ENCODE peak calls at places on chromosomes 7 and 10, in six cellular contexts. R is aorta, Z is testis, S is lung, K is right cardiac atrium, Y is small intestine. D is an unnamed sample. For H3K9me3, the result is how much of the 10 kb centered on the place peaks cover.

GRCh38 chr10:103791291-103791690 is 64.1 kb downstream of the SH3PXD2A start:
- DNase-seq in R (peak), Z (no peak), S (no peak), K (no peak), Y (no peak), D (no peak)

GRCh38 chr10:35412900-35413491 is 76.7 kb downstream of the CCNY start:
- DNase-seq in R (no peak), Z (no peak), S (no peak), K (no peak), Y (no peak), D (no peak)

GRCh38 chr7:28595081-28595480 is 182.8 kb downstream of the CREB5 start:
- DNase-seq in R (no peak), Z (no peak), S (no peak), K (no peak), Y (no peak), D (no peak)

GRCh38 chr10:86218842-86219241 is 147.8 kb downstream of the GRID1 start:
- DNase-seq in R (peak), Z (no peak), S (no peak), K (no peak), Y (no peak), D (no peak)

GRCh38 chr7:151176401-151176800 is 8.9 kb upstream of the GBX1 start:
- DNase-seq in R (no peak), Z (no peak), S (no peak), K (no peak), Y (no peak), D (no peak)

GRCh38 chr10:112969542-112969941 is 19.5 kb downstream of the TCF7L2 start:
- DNase-seq in R (no peak), Z (no peak), S (no peak), K (no peak), Y (peak), D (no peak)

GRCh38 chr10:123930340-123931001 is 38.9 kb upstream of the CPXM2 start:
- DNase-seq in R (peak), Z (peak), S (no peak), K (no peak), Y (no peak), D (no peak)

GRCh38 chr10:86306628-86307278 is 59.8 kb downstream of the GRID1 start:
- DNase-seq in R (no peak), Z (peak), S (no peak), K (no peak), Y (no peak), D (no peak)

GRCh38 chr7:139502226-139502625 is 18.8 kb upstream of the KLRG2 start:
- DNase-seq in R (no peak), Z (no peak), S (no peak), K (no peak), Y (no peak), D (no peak)

GRCh38 chr7:117869374-117869773 is 3.9 kb downstream of the CTTNBP2 start:
- DNase-seq in R (no peak), Z (no peak), S (no peak), K (no peak), Y (no peak), D (no peak)

GRCh38 chr7:77222819-77223218 is 23.2 kb upstream of the FGL2 start:
- DNase-seq in R (no peak), Z (no peak), S (no peak), K (no peak), Y (no peak), D (no peak)

GRCh38 chr7:77223261-77223660 is 23.6 kb upstream of the FGL2 start:
- DNase-seq in R (no peak), Z (no peak), S (no peak), K (no peak), Y (no peak), D (no peak)

GRCh38 chr7:77222065-77222464 is 22.4 kb upstream of the FGL2 start:
- DNase-seq in R (no peak), Z (no peak), S (no peak), K (no peak), Y (no peak), D (no peak)

DNA sequence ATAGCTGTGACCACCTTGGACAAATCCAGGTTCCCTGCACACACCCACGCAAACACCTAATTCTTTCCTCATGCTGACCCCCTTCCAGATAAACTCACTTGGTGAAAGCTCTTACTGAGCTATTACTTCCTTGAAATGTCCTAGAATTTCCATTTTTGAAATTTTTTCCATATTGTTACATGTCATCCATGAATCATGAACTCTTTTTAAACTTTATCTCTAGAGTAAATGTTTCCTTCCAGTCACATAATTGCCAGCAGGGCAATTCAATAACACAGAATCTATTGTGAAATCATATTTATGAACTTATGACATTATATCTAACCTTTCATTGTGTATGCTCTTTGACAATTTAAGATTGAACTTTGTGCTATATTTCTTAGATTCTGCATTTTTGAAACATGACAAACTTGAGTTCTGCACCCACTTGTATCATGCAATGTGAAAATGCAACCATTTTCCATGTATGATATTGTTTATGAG is 26.8 kb upstream of the FGL2 start:
- DNase-seq in R (no peak), Z (no peak), S (no peak), K (no peak), Y (peak), D (no peak)
- H3K9me3 ChIP-seq in R (under half), Z (under half), S (under half), K (under half), Y (under half), D (under half)

GRCh38 chr7:100063376-100063775 is 13.8 kb downstream of the ZSCAN21 start:
- DNase-seq in R (no peak), Z (no peak), S (no peak), K (no peak), Y (no peak), D (no peak)

GRCh38 chr7:100064162-100064561 is 14.6 kb downstream of the ZSCAN21 start:
- DNase-seq in R (no peak), Z (no peak), S (no peak), K (no peak), Y (no peak), D (no peak)

GRCh38 chr7:100065452-100066186 is 15.9 kb downstream of the ZNF3 start:
- DNase-seq in R (no peak), Z (no peak), S (no peak), K (no peak), Y (no peak), D (no peak)

GRCh38 chr7:100069991-100070390 is 11.5 kb downstream of the ZNF3 start:
- DNase-seq in R (no peak), Z (no peak), S (no peak), K (no peak), Y (no peak), D (no peak)

DNA sequence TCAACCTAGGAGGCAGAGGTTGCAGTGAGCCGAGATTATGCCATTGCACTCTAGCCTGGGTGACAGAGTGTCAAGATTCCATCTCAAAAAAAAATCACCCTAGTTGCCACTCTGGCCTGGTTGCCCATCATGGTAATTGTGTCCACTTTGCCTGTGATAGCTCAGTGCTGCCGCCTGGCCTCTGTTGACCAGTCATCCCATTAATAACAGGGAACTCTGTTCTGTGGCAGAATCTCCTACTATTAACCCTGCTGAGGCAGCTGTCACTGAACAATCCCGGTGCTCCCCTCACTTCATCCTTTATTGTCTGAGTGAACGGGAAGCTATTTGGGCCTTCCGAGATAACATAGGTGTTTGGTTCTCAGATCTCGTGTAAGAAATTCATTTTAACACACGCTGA is 14.6 kb downstream of the ZNF3 start:
- DNase-seq in R (no peak), Z (no peak), S (no peak), K (no peak), Y (no peak), D (no peak)
- H3K9me3 ChIP-seq in R (under half), Z (under half), S (under half), K (under half), Y (under half), D (under half)

DNA sequence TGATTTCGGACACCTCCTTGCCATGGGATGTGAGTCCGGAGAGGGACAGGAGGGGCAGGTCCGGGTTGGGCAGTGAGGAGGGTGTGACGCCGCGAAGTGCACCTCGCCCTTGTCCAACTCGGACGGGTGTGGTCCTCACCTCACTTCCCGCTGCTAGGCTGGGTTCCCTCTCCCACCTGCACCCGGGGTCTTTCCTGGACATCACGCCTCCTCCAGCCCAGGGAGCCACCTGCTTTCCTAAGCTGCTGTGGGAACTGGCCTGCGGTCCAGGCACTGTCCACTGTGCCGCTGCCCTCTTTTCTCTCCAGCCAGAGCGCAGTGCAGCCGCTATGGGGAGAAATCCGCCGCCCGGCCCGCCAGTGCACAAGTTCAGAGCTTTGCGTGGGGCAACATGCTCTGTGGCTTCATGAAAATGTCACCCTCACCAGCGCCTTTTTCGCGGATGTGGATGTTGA is 45.0 kb upstream of the ZNF716 start:
- DNase-seq in R (peak), Z (no peak), S (no peak), K (no peak), Y (no peak), D (no peak)
- H3K9me3 ChIP-seq in R (under half), Z (under half), S (under half), K (under half), Y (under half), D (under half)

DNA sequence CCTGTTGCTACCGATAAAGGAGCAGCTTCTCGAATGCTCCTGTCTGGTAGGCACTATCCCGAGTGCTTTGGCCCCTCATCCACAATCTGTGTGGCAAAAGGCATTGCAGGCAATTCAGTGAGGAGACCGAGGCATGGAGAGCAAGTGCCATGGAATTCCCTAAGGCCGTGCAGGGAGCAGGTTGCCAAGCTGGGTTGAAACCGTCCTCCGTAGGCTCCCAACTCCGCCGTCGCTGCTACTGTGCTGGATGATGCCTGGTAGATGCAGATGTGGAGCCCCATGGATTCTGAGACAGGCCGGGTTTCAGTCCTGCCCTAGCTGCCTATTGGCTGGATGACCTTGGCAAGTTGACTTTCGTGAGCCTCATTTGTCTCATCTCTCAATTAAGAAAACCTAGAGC is 85.3 kb downstream of the EGFR start:
- DNase-seq in R (no peak), Z (no peak), S (no peak), K (no peak), Y (no peak), D (no peak)
- H3K9me3 ChIP-seq in R (under half), Z (under half), S (under half), K (under half), Y (under half), D (under half)